ENCODE peak calls at places on chromosome 6, in seven cellular contexts. Q is ovary, J is prostate gland, U is neural progenitor cell, F is left lung, G is heart right ventricle, D is mammary epithelial cell. E is an unnamed sample.

GRCh38 chr6:108518714-108519576 is 41.8 kb upstream of the FOXO3 start:
- DNase-seq in U (peak; percentile 52), J (no peak), Q (no peak), D (peak; percentile 32), G (no peak), F (no peak), E (no peak)

GRCh38 chr6:29531668-29532067 is 27.9 kb downstream of the UBD start:
- DNase-seq in Q (no peak), J (no peak), F (no peak), G (no peak), U (no peak), D (peak; percentile 42), E (no peak)

GRCh38 chr6:3201388-3201787 is 26.1 kb downstream of the TUBB2B start:
- DNase-seq in U (no peak), G (no peak), F (no peak), J (no peak), D (no peak), Q (no peak), E (no peak)

GRCh38 chr6:12709116-12709515 is 7.5 kb upstream of the PHACTR1 start:
- DNase-seq in G (no peak), J (no peak), D (no peak), Q (no peak), F (no peak), U (no peak), E (no peak)

GRCh38 chr6:127547215-127547614 is 28.1 kb upstream of the MTCL3 start:
- DNase-seq in U (peak; percentile 19), Q (no peak), G (no peak), F (no peak), D (no peak), J (no peak), E (no peak)

GRCh38 chr6:53593001-53593488 is 48.1 kb upstream of the GCLC start:
- DNase-seq in D (peak; percentile 74), U (no peak), Q (no peak), G (no peak), F (no peak), J (no peak), E (peak; percentile 61)

GRCh38 chr6:112690497-112691202 is 343.5 kb downstream of the RFPL4B start:
- DNase-seq in J (no peak), G (no peak), Q (no peak), U (no peak), F (no peak), D (no peak), E (peak; percentile 4)

GRCh38 chr6:151763303-151763702 is 44.2 kb upstream of the ESR1 start:
- DNase-seq in D (peak; percentile 70), F (no peak), G (no peak), U (peak; percentile 34), J (no peak), Q (no peak), E (peak; percentile 78)

GRCh38 chr6:12530345-12530744 is 186.2 kb upstream of the PHACTR1 start:
- DNase-seq in F (no peak), G (no peak), Q (no peak), D (no peak), J (no peak), U (no peak), E (no peak)

GRCh38 chr6:119454694-119455093 is 105.1 kb upstream of the MAN1A1 start:
- DNase-seq in U (no peak), J (no peak), D (no peak), G (no peak), F (no peak), Q (no peak), E (no peak)

GRCh38 chr6:133341607-133342158 is 100.5 kb downstream of the EYA4 start:
- DNase-seq in F (no peak), Q (no peak), U (no peak), G (no peak), J (no peak), D (no peak), E (no peak)

GRCh38 chr6:29603456-29603855 is 18.5 kb downstream of the OR2H2 start:
- DNase-seq in G (no peak), D (no peak), J (no peak), F (no peak), U (no peak), Q (no peak), E (no peak)

GRCh38 chr6:3722211-3722621 is 29.3 kb downstream of the PXDC1 start:
- DNase-seq in J (no peak), Q (no peak), U (peak; percentile 18), D (no peak), F (no peak), G (no peak), E (no peak)

GRCh38 chr6:22884441-22884840 is 315.1 kb downstream of the HDGFL1 start:
- DNase-seq in G (no peak), Q (no peak), U (no peak), F (no peak), J (no peak), D (no peak), E (no peak)

GRCh38 chr6:6856538-6857523 is 250.9 kb upstream of the RREB1 start:
- DNase-seq in U (peak; percentile 46), Q (no peak), G (peak; percentile 70), J (no peak), F (peak; percentile 85), D (peak; percentile 53), E (peak; percentile 91)

DNA sequence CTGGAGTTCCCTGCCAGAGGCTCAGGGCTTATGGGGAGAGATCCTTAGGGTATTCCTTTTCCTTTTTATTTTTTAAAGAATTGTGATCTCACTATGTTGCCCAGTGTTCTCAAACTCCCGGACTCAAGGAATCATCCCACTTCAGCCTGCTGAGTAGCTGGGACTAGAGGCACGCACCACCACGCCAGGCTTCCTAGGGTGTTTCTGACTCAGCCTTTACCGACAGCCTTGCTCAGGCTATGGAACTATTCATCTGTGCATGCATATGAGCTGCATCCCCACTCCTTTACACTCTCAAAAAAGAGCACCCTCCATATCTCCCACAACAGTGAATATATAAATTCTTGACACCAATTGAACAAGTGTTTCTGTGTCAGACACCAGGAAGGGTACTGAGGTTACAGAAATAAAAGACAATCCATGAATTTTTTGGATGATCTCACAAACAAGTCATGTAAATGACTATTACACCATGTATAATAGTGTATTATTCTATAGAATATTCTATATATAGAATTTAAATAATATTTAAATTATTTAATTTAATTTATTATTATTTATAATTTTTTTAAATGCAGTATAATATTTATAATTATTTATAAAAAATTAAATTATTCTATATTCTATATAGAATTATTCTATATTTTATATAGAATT is 40.5 kb upstream of the UBR2 start:
- DNase-seq in U (no peak), Q (no peak), J (no peak), F (no peak), G (no peak), D (no peak), E (peak; percentile 7)
- H3K27ac ChIP-seq in U (no peak overlapping the region), Q (no peak overlapping the region), J (no peak overlapping the region), F (no peak overlapping the region), G (no peak overlapping the region), D (no peak overlapping the region), E (no peak overlapping the region)

GRCh38 chr6:52548999-52549398 is 27.9 kb downstream of the TRAM2 start:
- DNase-seq in F (no peak), G (no peak), U (no peak), Q (no peak), D (no peak), J (no peak), E (no peak)
- H3K4me1 ChIP-seq in F (peaks cover 53% of the 10 kb centered on the region), G (peaks cover 89% of the 10 kb centered on the region), U (peaks cover 30% of the 10 kb centered on the region), Q (peaks cover 39% of the 10 kb centered on the region), D (peaks cover 55% of the 10 kb centered on the region), J (peaks cover 9% of the 10 kb centered on the region), E (peaks cover 43% of the 10 kb centered on the region)

GRCh38 chr6:31945154-31945506 is 765 bp upstream of the CFB start:
- DNase-seq in Q (no peak), G (no peak), U (no peak), J (no peak), F (no peak), D (no peak), E (no peak)

GRCh38 chr6:31945507-31946369 is at the start of gene CFB:
- DNase-seq in D (peak; percentile 95), J (peak; percentile 83), U (peak; percentile 8), Q (peak; percentile 82), F (peak; percentile 86), G (peak; percentile 54), E (peak; percentile 88)

GRCh38 chr6:31946370-31946885 is 533 bp downstream of the CFB start:
- DNase-seq in J (no peak), U (no peak), G (no peak), F (no peak), Q (no peak), D (no peak), E (no peak)

GRCh38 chr6:31947070-31947675 is 1.3 kb downstream of the CFB start:
- DNase-seq in J (no peak), F (no peak), D (no peak), G (no peak), Q (no peak), U (no peak), E (no peak)

DNA sequence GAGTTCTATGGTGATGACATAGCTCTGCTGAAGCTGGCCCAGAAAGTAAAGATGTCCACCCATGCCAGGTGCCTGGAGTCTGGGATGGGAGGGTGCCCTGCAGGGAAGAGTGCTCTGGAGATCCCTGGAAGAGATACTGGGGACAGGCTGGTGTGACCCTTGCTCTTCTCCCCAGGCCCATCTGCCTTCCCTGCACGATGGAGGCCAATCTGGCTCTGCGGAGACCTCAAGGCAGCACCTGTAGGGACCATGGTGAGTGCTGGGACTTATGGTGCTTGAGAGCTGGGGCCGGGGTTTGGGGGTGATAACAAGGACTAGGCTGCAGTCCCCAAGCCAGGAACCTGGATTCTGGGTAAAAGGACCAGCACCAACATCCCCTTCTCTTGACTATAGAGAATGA is 2.2 kb upstream of the CFB start:
- DNase-seq in G (no peak), F (no peak), J (no peak), D (no peak), Q (no peak), U (no peak), E (no peak)
- H3K27me3 ChIP-seq in G (peaks cover 10% of the 10 kb centered on the region), F (no peaks in the 10 kb centered on the region), J (no peaks in the 10 kb centered on the region), D (no peaks in the 10 kb centered on the region), Q (no peaks in the 10 kb centered on the region), U (peaks cover 17% of the 10 kb centered on the region), E (peaks cover 2% of the 10 kb centered on the region)

GRCh38 chr6:159304641-159305040 is 135.4 kb downstream of the FNDC1 start:
- DNase-seq in J (no peak), U (no peak), F (no peak), G (no peak), Q (no peak), D (no peak), E (no peak)

GRCh38 chr6:159309723-159310122 is 140.5 kb downstream of the FNDC1 start:
- DNase-seq in F (no peak), U (no peak), J (no peak), Q (no peak), D (no peak), G (no peak), E (no peak)

GRCh38 chr6:159306134-159306537 is 136.9 kb downstream of the FNDC1 start:
- DNase-seq in F (no peak), Q (no peak), J (no peak), U (no peak), D (no peak), G (no peak), E (no peak)

GRCh38 chr6:159305159-159305558 is 136.0 kb downstream of the FNDC1 start:
- DNase-seq in F (no peak), D (no peak), U (no peak), Q (no peak), J (no peak), G (no peak), E (no peak)

DNA sequence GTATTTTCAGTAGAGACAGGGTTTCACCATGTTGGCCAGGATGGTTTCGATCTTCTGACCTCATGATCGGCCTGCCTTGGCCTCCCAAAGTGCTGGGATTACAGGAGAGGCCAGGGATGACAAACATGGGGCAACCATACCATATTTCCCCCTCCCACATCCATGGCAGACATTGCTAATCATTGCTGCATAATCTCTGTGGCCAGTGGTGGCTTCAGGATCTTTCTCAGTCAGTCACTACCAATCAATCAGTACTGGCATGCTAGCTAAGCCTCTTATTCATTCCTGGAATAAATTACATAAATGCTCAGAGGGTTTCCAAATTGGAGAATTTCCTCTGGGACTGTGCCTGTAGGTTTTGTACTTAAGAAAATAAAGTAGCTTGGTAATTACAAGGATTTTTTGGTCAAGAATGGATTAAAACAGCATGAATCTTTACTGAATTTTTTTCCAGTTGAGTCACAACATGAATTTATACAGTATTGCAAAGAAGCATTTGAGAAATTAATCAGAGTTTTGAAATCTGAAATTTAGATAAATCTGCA is 138.1 kb downstream of the FNDC1 start:
- DNase-seq in J (no peak), F (no peak), D (no peak), U (no peak), Q (no peak), G (no peak), E (no peak)
- H3K27ac ChIP-seq in J (no peak overlapping the region), F (no peak overlapping the region), D (no peak overlapping the region), U (no peak overlapping the region), Q (no peak overlapping the region), G (no peak overlapping the region), E (no peak overlapping the region)

E was measured in foreskin keratinocyte.